ENCODE peak calls at places on chromosomes 12 and 14, in nine cellular contexts. U is central memory CD8-positive, alpha-beta T cell; I is NT2/D1; S is CD4-positive, alpha-beta memory T cell; V is HT1080; K is CD8-positive, alpha-beta memory T cell; A is neuronal stem cell; D is GM23338; G is HCEC 1CT. P is an unnamed sample.

GRCh38 chr12:4273651-4274395 is at the start of gene CCND2:
- DNase-seq in U (peak), I (peak), S (peak), V (peak), K (peak), A (peak), D (peak), G (peak), P (peak)

GRCh38 chr14:104101651-104102281 is 16.3 kb downstream of the ASPG start:
- DNase-seq in U (no peak), I (no peak), S (no peak), V (no peak), K (no peak), A (no peak), D (no peak), G (no peak), P (no peak)

GRCh38 chr12:86730233-86730632 is 474.0 kb upstream of the MGAT4C start:
- DNase-seq in U (no peak), I (no peak), S (no peak), V (no peak), K (no peak), A (no peak), D (no peak), G (no peak), P (no peak)

GRCh38 chr12:52837341-52837741 is 3.2 kb upstream of the KRT79 start:
- DNase-seq in U (no peak), I (no peak), S (no peak), V (peak), K (no peak), A (no peak), D (no peak), G (peak), P (no peak)

GRCh38 chr14:99475179-99475578 is 5.5 kb downstream of the SETD3 start:
- DNase-seq in U (no peak), I (no peak), S (no peak), V (no peak), K (no peak), A (no peak), D (peak), G (no peak), P (no peak)

GRCh38 chr12:1843641-1844005 is 23.3 kb downstream of the LRTM2 start:
- DNase-seq in U (no peak), I (no peak), S (no peak), V (no peak), K (no peak), A (no peak), D (no peak), G (no peak), P (no peak)

GRCh38 chr12:131882804-131883520 is 11.5 kb upstream of the ULK1 start:
- DNase-seq in U (no peak), I (no peak), S (no peak), V (no peak), K (no peak), A (no peak), D (no peak), G (no peak), P (no peak)

GRCh38 chr14:55128386-55129085 is 516 bp upstream of the LGALS3 start:
- DNase-seq in U (no peak), I (no peak), S (no peak), V (no peak), K (no peak), A (no peak), D (no peak), G (no peak), P (no peak)

GRCh38 chr12:3717283-3717974 is 35.5 kb downstream of the CRACR2A start:
- DNase-seq in U (no peak), I (no peak), S (no peak), V (peak), K (no peak), A (no peak), D (no peak), G (peak), P (no peak)

P was measured in mucosa of gallbladder.